ENCODE peak calls at places on chromosomes 13 and 19, in four cellular contexts. K is GM12878, X is SK-N-SH, R is K562. M is an unnamed sample.

GRCh38 chr13:98576963-98577822 is at the start of gene STK24:
- DNase-seq in K (no peak), X (peak; percentile 97), R (peak; percentile 88), M (peak; percentile 34)

GRCh38 chr13:110017379-110017778 is 231.0 kb upstream of the IRS2 start:
- DNase-seq in K (no peak), X (no peak), R (no peak), M (no peak)

GRCh38 chr19:33000510-33000909 is 28.5 kb downstream of the FAAP24 start:
- DNase-seq in K (no peak), X (no peak), R (no peak), M (no peak)

GRCh38 chr19:51020988-51021651 is 1.6 kb upstream of the KLK10 start:
- DNase-seq in K (no peak), X (peak; percentile 54), R (peak; percentile 35), M (peak; percentile 40)

GRCh38 chr19:50633973-50634372 is 5.7 kb downstream of the SYT3 start:
- DNase-seq in K (no peak), X (no peak), R (no peak), M (no peak)

GRCh38 chr19:51687791-51688664 is 5.1 kb upstream of the SPACA6 start:
- DNase-seq in K (no peak), X (peak; percentile 57), R (peak; percentile 47), M (no peak)

GRCh38 chr13:39501711-39502324 is 101.2 kb downstream of the LHFPL6 start:
- DNase-seq in K (no peak), X (no peak), R (no peak), M (no peak)

GRCh38 chr13:27053902-27054595 is 117.6 kb downstream of the USP12 start:
- DNase-seq in K (no peak), X (no peak), R (no peak), M (no peak)

GRCh38 chr13:30173301-30173605 is 134.1 kb downstream of the KATNAL1 start:
- DNase-seq in K (no peak), X (no peak), R (no peak), M (no peak)

GRCh38 chr13:36130168-36130541 is 1.0 kb downstream of the DCLK1 start:
- DNase-seq in K (no peak), X (no peak), R (no peak), M (no peak)

GRCh38 chr13:36131931-36132297 is 732 bp upstream of the DCLK1 start:
- DNase-seq in K (no peak), X (no peak), R (no peak), M (no peak)

GRCh38 chr13:36130542-36131214 is 504 bp downstream of the DCLK1 start:
- DNase-seq in K (no peak), X (peak; percentile 80), R (no peak), M (no peak)

GRCh38 chr13:36129539-36129938 is 1.6 kb downstream of the DCLK1 start:
- DNase-seq in K (no peak), X (no peak), R (no peak), M (no peak)

DNA sequence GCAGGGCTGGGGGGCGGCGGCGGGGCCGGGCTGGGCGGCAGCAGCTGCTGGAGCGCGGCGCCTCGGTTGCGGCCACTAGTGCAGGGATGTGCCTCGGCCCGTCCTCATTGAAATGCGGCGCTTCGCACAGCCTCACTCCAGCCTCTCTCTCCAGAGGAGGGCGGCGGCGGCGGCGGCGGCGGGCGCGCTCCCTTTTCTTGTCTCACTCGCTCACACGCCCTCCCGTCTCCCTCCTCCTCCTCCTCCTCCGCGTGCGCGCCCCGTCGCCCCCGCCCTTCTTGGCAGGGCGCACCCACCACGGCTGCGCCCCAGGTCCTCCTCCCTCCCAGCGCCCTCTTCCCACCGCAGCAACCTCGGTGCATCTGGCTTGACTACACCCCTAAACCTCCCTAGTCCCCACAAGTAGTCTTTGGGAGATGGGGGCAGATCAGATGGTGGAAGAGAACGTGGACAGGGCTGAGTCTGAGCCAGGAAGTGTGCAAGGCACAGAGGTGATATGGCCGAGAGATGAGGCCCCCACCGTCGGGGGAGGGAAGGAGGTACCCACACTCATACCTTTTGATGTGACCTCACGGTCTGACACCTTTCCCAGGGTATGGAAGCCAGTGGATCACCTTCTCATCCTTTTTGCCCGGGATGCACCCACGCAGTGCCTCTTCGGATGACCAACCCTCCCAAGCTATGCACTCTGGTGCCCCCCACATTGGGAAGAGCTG is at the start of gene DCLK1:
- DNase-seq in K (no peak), X (peak; percentile 80), R (no peak), M (no peak)
- TF ChIP-seq FOXM1 in K (no peak), X (no peak), R (no peak), M (no peak)

GRCh38 chr19:45468803-45469131 is 971 bp downstream of the FOSB start:
- DNase-seq in K (no peak), X (no peak), R (peak; percentile 53), M (no peak)
- H3K9ac ChIP-seq in K (peak overlapping the region; percentile 76), X (peak overlapping the region; percentile 97), R (peak overlapping the region; percentile 97), M (peak overlapping the region; percentile 94)

GRCh38 chr13:33957497-33957905 is 139.6 kb downstream of the RFC3 start:
- DNase-seq in K (no peak), X (no peak), R (no peak), M (peak; percentile 93)

GRCh38 chr13:33958964-33959363 is 141.0 kb downstream of the RFC3 start:
- DNase-seq in K (peak; percentile 8), X (no peak), R (no peak), M (no peak)

GRCh38 chr13:33953781-33954180 is 135.8 kb downstream of the RFC3 start:
- DNase-seq in K (no peak), X (no peak), R (no peak), M (no peak)

DNA sequence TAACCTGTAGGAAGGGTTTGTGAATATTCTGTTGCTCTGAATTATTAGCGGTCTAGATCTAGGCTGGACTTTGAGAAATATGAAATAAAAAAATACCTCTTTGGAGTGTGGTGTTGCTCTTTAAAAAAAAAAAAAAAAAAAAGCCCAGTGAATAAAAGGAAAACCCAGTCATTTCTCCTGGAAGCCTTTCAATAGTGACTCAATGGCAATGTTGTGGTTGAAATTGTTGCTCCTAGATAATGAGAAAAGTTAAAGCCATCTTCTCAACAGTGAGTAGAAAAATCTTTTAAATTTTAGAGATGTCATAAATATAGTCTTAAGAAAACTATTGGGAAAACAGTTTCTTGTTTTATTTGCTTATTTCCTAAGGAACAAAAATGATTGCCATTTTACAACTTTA is 135.3 kb downstream of the RFC3 start:
- DNase-seq in K (no peak), X (no peak), R (no peak), M (no peak)
- TF ChIP-seq FOXM1 in K (no peak), X (no peak), R (no peak), M (no peak)

GRCh38 chr19:9308091-9308490 is 1.5 kb downstream of the ZNF699 start:
- DNase-seq in K (no peak), X (no peak), R (no peak), M (no peak)
- H3K9ac ChIP-seq in K (no peak overlapping the region), X (no peak overlapping the region), R (no peak overlapping the region), M (no peak overlapping the region)

GRCh38 chr19:38733493-38734175 is 10.6 kb downstream of the CAPN12 start:
- DNase-seq in K (no peak), X (no peak), R (no peak), M (no peak)
- TF ChIP-seq FOXM1 in K (no peak), X (no peak), R (no peak), M (no peak)

GRCh38 chr13:89695343-89696257 is 1651.9 kb upstream of the MIR17HG start:
- DNase-seq in K (no peak), X (peak; percentile 42), R (no peak), M (peak; percentile 9)
- H3K9ac ChIP-seq in K (no peak overlapping the region), X (no peak overlapping the region), R (no peak overlapping the region), M (no peak overlapping the region)

GRCh38 chr19:6730153-6730804 is 7.1 kb downstream of the GPR108 start:
- DNase-seq in K (no peak), X (peak; percentile 71), R (peak; percentile 94), M (peak; percentile 96)
- TF ChIP-seq FOXM1 in K (no peak), X (no peak), R (no peak), M (no peak)

GRCh38 chr19:17871878-17872250 is at the start of gene SLC5A5:
- DNase-seq in K (no peak), X (peak; percentile 64), R (no peak), M (no peak)
- H3K9ac ChIP-seq in K (no peak within 1 kb of the TSS), X (no peak within 1 kb of the TSS), R (peak within 1 kb of the TSS; percentile 8), M (no peak within 1 kb of the TSS)